ENCODE peak calls at places on chromosomes 4 and X, in eight cellular contexts. G, A, Z, U, Q, J, O and R are unnamed samples.

GRCh38 chr4:26105372-26105771 is 191.4 kb downstream of the SMIM20 start:
- DNase-seq in J (no peak), U (no peak), O (no peak), Q (no peak), G (no peak), A (no peak), Z (no peak), R (no peak)

GRCh38 chr4:157005193-157005592 is 33.6 kb upstream of the PDGFC start:
- DNase-seq in A (no peak), O (no peak), Z (no peak), U (no peak), G (no peak), Q (no peak), J (no peak), R (no peak)

GRCh38 chr4:48664938-48665337 is 115.1 kb downstream of the FRYL start:
- DNase-seq in O (no peak), G (no peak), Z (no peak), A (no peak), Q (no peak), U (no peak), J (no peak), R (no peak)

GRCh38 chr4:126328914-126329313 is 1014.2 kb downstream of the FAT4 start:
- DNase-seq in O (no peak), J (no peak), A (no peak), G (no peak), Q (no peak), Z (no peak), U (no peak), R (no peak)

GRCh38 chr4:26871611-26872010 is 11.0 kb downstream of the STIM2 start:
- DNase-seq in A (peak), G (no peak), Q (no peak), U (no peak), J (no peak), O (no peak), Z (no peak), R (no peak)

GRCh38 chrX:148940411-148940996 is 440.1 kb downstream of the AFF2 start:
- DNase-seq in Z (no peak), A (no peak), J (no peak), U (no peak), Q (no peak), G (no peak), O (no peak), R (no peak)

GRCh38 chr4:85824166-85824945 is 349.4 kb downstream of the ARHGAP24 start:
- DNase-seq in Z (no peak), G (no peak), O (no peak), U (no peak), J (no peak), A (peak), Q (no peak), R (no peak)

GRCh38 chr4:133424611-133425010 is 275.5 kb downstream of the PCDH10 start:
- DNase-seq in Q (no peak), U (no peak), J (no peak), O (no peak), A (no peak), Z (no peak), G (no peak), R (no peak)

GRCh38 chr4:57425610-57426009 is 315.4 kb upstream of the IGFBP7 start:
- DNase-seq in U (no peak), O (no peak), G (no peak), J (no peak), Q (no peak), Z (no peak), A (peak), R (no peak)

DNA sequence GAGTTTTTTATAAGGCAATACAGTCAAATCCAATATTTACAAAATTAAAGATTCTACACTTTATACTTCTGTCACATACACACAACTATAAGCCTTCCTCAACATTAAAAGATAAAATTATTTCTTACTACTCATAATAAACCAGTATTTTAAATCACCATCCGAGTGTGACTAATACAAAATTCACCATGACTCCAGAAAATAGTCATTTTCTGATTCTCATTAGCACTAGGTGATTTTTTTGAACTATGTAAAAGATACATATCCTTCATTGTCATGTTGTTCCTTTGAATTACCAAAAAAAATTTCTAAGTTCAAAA is 641 bp upstream of the SLC7A11 start:
- DNase-seq in U (no peak), G (no peak), Z (no peak), O (no peak), Q (no peak), A (peak), J (no peak), R (no peak)
- H3K27ac ChIP-seq in U (peak), G (no peak), Z (peak), O (peak), Q (no peak), A (peak), J (peak), R (peak)

GRCh38 chr4:39702716-39703115 is 4.8 kb downstream of the UBE2K start:
- DNase-seq in A (no peak), Q (no peak), Z (no peak), O (no peak), G (no peak), U (no peak), J (no peak), R (no peak)

GRCh38 chr4:39700500-39700899 is 2.6 kb downstream of the UBE2K start:
- DNase-seq in O (no peak), U (no peak), Z (no peak), Q (no peak), G (no peak), J (no peak), A (no peak), R (no peak)

GRCh38 chr4:39698424-39699009 is 581 bp downstream of the UBE2K start:
- DNase-seq in J (peak), A (peak), U (peak), O (peak), Z (peak), G (peak), Q (peak), R (peak)

GRCh38 chr4:39697740-39698423 is at the start of gene UBE2K:
- DNase-seq in J (peak), G (peak), O (peak), U (peak), Z (peak), A (peak), Q (peak), R (peak)

GRCh38 chr4:39699676-39700409 is 1.9 kb downstream of the UBE2K start:
- DNase-seq in Q (no peak), G (no peak), Z (no peak), O (no peak), J (no peak), U (no peak), A (peak), R (no peak)
- H3K27ac ChIP-seq in Q (no peak), G (peak), Z (no peak), O (peak), J (peak), U (no peak), A (peak), R (no peak)

DNA sequence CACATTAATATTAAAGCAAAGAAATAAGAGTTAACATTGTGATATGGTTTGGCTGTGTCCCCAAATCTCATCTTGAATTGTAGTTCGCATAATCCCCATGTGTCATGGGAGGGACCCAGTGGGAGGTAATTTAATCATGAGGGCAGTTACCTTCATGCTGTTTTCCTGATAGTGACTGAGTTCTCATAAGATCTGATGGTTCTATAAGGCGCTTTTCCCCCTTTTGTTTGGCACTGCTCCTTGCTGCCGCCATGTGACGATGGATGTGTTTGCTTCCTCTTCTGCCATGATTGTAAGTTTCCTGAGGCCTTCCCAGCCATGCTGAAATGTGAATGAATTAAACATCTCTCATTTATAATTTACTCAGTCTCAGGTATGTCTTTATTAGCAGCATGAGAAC is 153.8 kb upstream of the GALNT7 start:
- DNase-seq in A (no peak), U (no peak), Q (no peak), J (no peak), Z (no peak), G (no peak), O (no peak), R (no peak)
- H3K27ac ChIP-seq in A (no peak), U (no peak), Q (no peak), J (peak), Z (no peak), G (no peak), O (no peak), R (no peak)

GRCh38 chr4:141955696-141956095 is 319.3 kb downstream of the IL15 start:
- DNase-seq in Q (no peak), G (no peak), A (no peak), J (no peak), O (no peak), U (no peak), Z (no peak), R (no peak)

GRCh38 chr4:141962486-141962885 is 326.1 kb downstream of the IL15 start:
- DNase-seq in O (no peak), A (no peak), U (no peak), Z (no peak), G (no peak), Q (no peak), J (no peak), R (no peak)

DNA sequence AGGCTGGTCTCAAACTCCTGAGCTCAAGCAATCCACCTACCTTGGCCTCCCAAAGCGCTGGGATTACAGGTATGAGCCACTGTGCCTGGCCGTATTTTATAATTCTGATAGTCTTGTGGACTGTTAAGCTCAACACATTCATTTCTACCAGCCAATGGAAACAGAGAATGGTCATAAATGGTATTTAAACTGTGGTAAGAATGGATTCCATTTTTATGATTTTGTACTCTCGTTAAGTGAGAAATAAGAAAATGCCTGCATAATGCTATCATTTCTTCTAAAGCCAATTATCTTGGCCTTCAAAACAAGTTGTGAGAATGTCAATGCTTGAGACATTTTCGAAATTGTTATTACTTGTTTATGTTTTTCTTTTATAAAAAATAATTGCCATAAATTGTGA is 321.0 kb downstream of the IL15 start:
- DNase-seq in U (no peak), Q (no peak), J (no peak), O (no peak), G (no peak), A (no peak), Z (no peak), R (no peak)
- H3K27ac ChIP-seq in U (no peak), Q (no peak), J (no peak), O (no peak), G (no peak), A (no peak), Z (no peak), R (no peak)

GRCh38 chrX:154731203-154731602 is 19.7 kb downstream of the GAB3 start:
- DNase-seq in Z (no peak), J (no peak), A (no peak), O (no peak), G (no peak), Q (no peak), U (no peak), R (no peak)

GRCh38 chrX:154734101-154734781 is 16.6 kb downstream of the GAB3 start:
- DNase-seq in O (peak), A (peak), Q (no peak), Z (peak), G (no peak), J (no peak), U (no peak), R (peak)

GRCh38 chrX:154731881-154732280 is 19.0 kb downstream of the GAB3 start:
- DNase-seq in Z (no peak), J (no peak), Q (no peak), O (no peak), G (no peak), U (no peak), A (no peak), R (no peak)

GRCh38 chrX:154732421-154733071 is 18.3 kb downstream of the GAB3 start:
- DNase-seq in U (no peak), Q (no peak), J (no peak), G (no peak), O (no peak), A (peak), Z (no peak), R (no peak)

DNA sequence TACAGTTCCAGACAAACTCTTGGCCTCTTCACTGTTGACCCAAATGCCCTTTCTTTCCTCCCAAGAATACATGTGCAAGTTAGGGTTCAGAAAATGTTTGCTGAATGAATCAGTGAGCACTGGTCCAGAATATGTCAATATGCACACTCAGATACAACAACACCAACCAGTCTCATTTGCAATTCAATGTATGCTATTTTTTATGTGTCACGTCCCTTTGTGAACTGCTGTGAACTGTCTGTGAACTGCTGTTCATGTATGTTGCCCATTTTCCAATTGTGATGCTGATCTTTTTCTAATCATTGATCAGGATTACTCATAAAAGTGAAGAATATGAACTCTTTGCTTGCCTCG is 17.8 kb downstream of the GAB3 start:
- DNase-seq in U (no peak), Q (no peak), A (no peak), O (no peak), Z (no peak), J (no peak), G (no peak), R (no peak)
- H3K27ac ChIP-seq in U (peak), Q (no peak), A (no peak), O (peak), Z (peak), J (no peak), G (peak), R (no peak)